ENCODE peak calls at places on chromosomes 5 and 9, in five cellular contexts. One of them, this sample, is unnamed.

GRCh38 chr5:157543825-157544622 is 31.6 kb downstream of the ADAM19 start:
- DNase-seq in skeletal muscle cell: peak; percentile 53
- DNase-seq in bronchial epithelial cell: no peak
- DNase-seq in D341Med: no peak
- DNase-seq in PC-3: no peak
- DNase-seq in this sample: no peak

GRCh38 chr9:111945216-111945615 is 48.6 kb downstream of the UGCG start:
- DNase-seq in skeletal muscle cell: no peak
- DNase-seq in bronchial epithelial cell: no peak
- DNase-seq in D341Med: no peak
- DNase-seq in PC-3: no peak
- DNase-seq in this sample: peak; percentile 43

GRCh38 chr9:129259373-129259772 is 81.3 kb upstream of the IER5L start:
- DNase-seq in skeletal muscle cell: no peak
- DNase-seq in bronchial epithelial cell: no peak
- DNase-seq in D341Med: no peak
- DNase-seq in PC-3: no peak
- DNase-seq in this sample: no peak

GRCh38 chr5:145938699-145939531 is 2.5 kb downstream of the SH3RF2 start:
- DNase-seq in skeletal muscle cell: no peak
- DNase-seq in bronchial epithelial cell: no peak
- DNase-seq in D341Med: no peak
- DNase-seq in PC-3: no peak
- DNase-seq in this sample: no peak

GRCh38 chr9:21970800-21971620 is 23.2 kb downstream of the CDKN2A start:
- DNase-seq in skeletal muscle cell: no peak
- DNase-seq in bronchial epithelial cell: no peak
- DNase-seq in D341Med: no peak
- DNase-seq in PC-3: no peak
- DNase-seq in this sample: no peak

GRCh38 chr9:99197124-99197630 is 24.6 kb downstream of the ALG2 start:
- DNase-seq in skeletal muscle cell: no peak
- DNase-seq in bronchial epithelial cell: no peak
- DNase-seq in D341Med: no peak
- DNase-seq in PC-3: no peak
- DNase-seq in this sample: no peak

GRCh38 chr5:102617857-102618187 is 119.0 kb upstream of the SLCO6A1 start:
- DNase-seq in skeletal muscle cell: peak; percentile 8
- DNase-seq in bronchial epithelial cell: no peak
- DNase-seq in D341Med: no peak
- DNase-seq in PC-3: peak; percentile 43
- DNase-seq in this sample: no peak

GRCh38 chr5:76851713-76852369 is 2.0 kb downstream of the S100Z start:
- DNase-seq in skeletal muscle cell: no peak
- DNase-seq in bronchial epithelial cell: no peak
- DNase-seq in D341Med: no peak
- DNase-seq in PC-3: no peak
- DNase-seq in this sample: no peak

GRCh38 chr5:80877592-80877991 is 82.6 kb upstream of the RASGRF2 start:
- DNase-seq in skeletal muscle cell: no peak
- DNase-seq in bronchial epithelial cell: no peak
- DNase-seq in D341Med: no peak
- DNase-seq in PC-3: no peak
- DNase-seq in this sample: no peak

GRCh38 chr9:106929471-106930198 is 66.7 kb downstream of the ZNF462 start:
- DNase-seq in skeletal muscle cell: no peak
- DNase-seq in bronchial epithelial cell: no peak
- DNase-seq in D341Med: no peak
- DNase-seq in PC-3: no peak
- DNase-seq in this sample: no peak

GRCh38 chr5:177366528-177367322 is 9.0 kb downstream of the RGS14 start:
- DNase-seq in skeletal muscle cell: peak; percentile 45
- DNase-seq in bronchial epithelial cell: peak; percentile 69
- DNase-seq in D341Med: no peak
- DNase-seq in PC-3: no peak
- DNase-seq in this sample: no peak

GRCh38 chr9:124263800-124264426 is 6.2 kb downstream of the NEK6 start:
- DNase-seq in skeletal muscle cell: no peak
- DNase-seq in bronchial epithelial cell: no peak
- DNase-seq in D341Med: no peak
- DNase-seq in PC-3: no peak
- DNase-seq in this sample: no peak

This sample was measured in GM12891.